ENCODE peak calls at places on chromosome X, in eight cellular contexts. S, Q, T, Z, R, C, F and P are unnamed samples.

GRCh38 chrX:43450355-43450754 is 205.7 kb upstream of the MAOA start:
- DNase-seq in S (no peak), Q (no peak), T (no peak), Z (no peak), R (no peak), C (no peak), F (no peak), P (no peak)

GRCh38 chrX:29090811-29091210 is 503.6 kb downstream of the IL1RAPL1 start:
- DNase-seq in S (no peak), Q (no peak), T (no peak), Z (peak; percentile 28), R (no peak), C (peak; percentile 39), F (no peak), P (peak; percentile 39)

GRCh38 chrX:118570209-118570608 is 74.6 kb downstream of the DOCK11 start:
- DNase-seq in S (no peak), Q (no peak), T (no peak), Z (no peak), R (no peak), C (no peak), F (no peak), P (no peak)

GRCh38 chrX:53438174-53438831 is 4.1 kb upstream of the HSD17B10 start:
- DNase-seq in S (no peak), Q (no peak), T (no peak), Z (no peak), R (no peak), C (no peak), F (no peak), P (no peak)

GRCh38 chrX:122739770-122740169 is 444.3 kb upstream of the GRIA3 start:
- DNase-seq in S (no peak), Q (peak; percentile 3), T (no peak), Z (no peak), R (no peak), C (no peak), F (no peak), P (peak; percentile 1)

GRCh38 chrX:41334866-41335589 is 1.1 kb downstream of the DDX3X start:
- DNase-seq in S (peak; percentile 65), Q (peak; percentile 59), T (no peak), Z (peak; percentile 22), R (peak; percentile 12), C (peak; percentile 73), F (peak; percentile 38), P (peak; percentile 67)

GRCh38 chrX:9260603-9261002 is 204.3 kb upstream of the TBL1X start:
- DNase-seq in S (no peak), Q (no peak), T (no peak), Z (no peak), R (no peak), C (no peak), F (no peak), P (no peak)

GRCh38 chrX:15849555-15849954 is 5.1 kb downstream of the AP1S2 start:
- DNase-seq in S (no peak), Q (no peak), T (no peak), Z (no peak), R (no peak), C (peak; percentile 17), F (no peak), P (peak; percentile 22)

GRCh38 chrX:111071542-111072277 is 24.3 kb upstream of the PAK3 start:
- DNase-seq in S (no peak), Q (no peak), T (no peak), Z (no peak), R (no peak), C (no peak), F (no peak), P (no peak)

GRCh38 chrX:39443240-39443639 is 642.0 kb downstream of the MID1IP1 start:
- DNase-seq in S (no peak), Q (no peak), T (no peak), Z (no peak), R (no peak), C (no peak), F (no peak), P (no peak)

GRCh38 chrX:26914232-26914631 is 548.9 kb downstream of the PPP4R3C start:
- DNase-seq in S (no peak), Q (no peak), T (no peak), Z (no peak), R (no peak), C (no peak), F (no peak), P (no peak)

GRCh38 chrX:10401239-10401638 is 219.1 kb downstream of the MID1 start:
- DNase-seq in S (no peak), Q (no peak), T (no peak), Z (no peak), R (no peak), C (no peak), F (no peak), P (no peak)

GRCh38 chrX:70062076-70062475 is at the start of gene OTUD6A:
- DNase-seq in S (no peak), Q (no peak), T (no peak), Z (no peak), R (no peak), C (no peak), F (no peak), P (no peak)

GRCh38 chrX:38804481-38805293 is 3.4 kb downstream of the MID1IP1 start:
- DNase-seq in S (no peak), Q (peak; percentile 34), T (no peak), Z (peak; percentile 5), R (peak; percentile 18), C (peak; percentile 42), F (no peak), P (peak; percentile 43)

GRCh38 chrX:97310373-97310772 is 426.7 kb downstream of the RPA4 start:
- DNase-seq in S (no peak), Q (no peak), T (no peak), Z (no peak), R (no peak), C (peak; percentile 27), F (no peak), P (peak; percentile 21)

GRCh38 chrX:135543924-135544323 is 23.5 kb downstream of the INTS6L start:
- DNase-seq in S (no peak), Q (peak; percentile 4), T (no peak), Z (no peak), R (no peak), C (no peak), F (peak; percentile 4), P (peak; percentile 24)

GRCh38 chrX:36849407-36849806 is 158.8 kb upstream of the FAM47C start:
- DNase-seq in S (no peak), Q (no peak), T (no peak), Z (no peak), R (no peak), C (no peak), F (no peak), P (no peak)

GRCh38 chrX:132615396-132616131 is 126.7 kb upstream of the MBNL3 start:
- DNase-seq in S (peak; percentile 20), Q (peak; percentile 52), T (no peak), Z (peak; percentile 41), R (peak; percentile 20), C (peak; percentile 58), F (peak; percentile 5), P (peak; percentile 64)

GRCh38 chrX:17597836-17598434 is 139.4 kb upstream of the SCML1 start:
- DNase-seq in S (no peak), Q (no peak), T (no peak), Z (peak; percentile 23), R (no peak), C (peak; percentile 82), F (no peak), P (peak; percentile 78)

GRCh38 chrX:30580641-30581040 is 3.1 kb upstream of the TASL start:
- DNase-seq in S (no peak), Q (no peak), T (no peak), Z (no peak), R (no peak), C (no peak), F (no peak), P (peak; percentile 18)

GRCh38 chrX:67780694-67781109 is 236.9 kb downstream of the AR start:
- DNase-seq in S (no peak), Q (no peak), T (peak; percentile 89), Z (peak; percentile 98), R (no peak), C (peak; percentile 97), F (no peak), P (peak; percentile 92)

GRCh38 chrX:154486052-154486395 is 391 bp downstream of the UBL4A start:
- DNase-seq in S (no peak), Q (no peak), T (no peak), Z (no peak), R (no peak), C (no peak), F (no peak), P (peak; percentile 13)

GRCh38 chrX:37580080-37580479 is 8.6 kb downstream of the LANCL3 start:
- DNase-seq in S (no peak), Q (no peak), T (no peak), Z (no peak), R (no peak), C (no peak), F (no peak), P (no peak)

GRCh38 chrX:37653397-37654085 is 32.0 kb upstream of the XK start:
- DNase-seq in S (no peak), Q (no peak), T (no peak), Z (no peak), R (no peak), C (no peak), F (no peak), P (no peak)

GRCh38 chrX:30196322-30196721 is 19.0 kb upstream of the MAGEB2 start:
- DNase-seq in S (no peak), Q (no peak), T (no peak), Z (peak; percentile 24), R (no peak), C (peak; percentile 6), F (no peak), P (peak; percentile 26)

GRCh38 chrX:41528784-41529183 is 81.6 kb downstream of the NYX start:
- DNase-seq in S (no peak), Q (no peak), T (no peak), Z (no peak), R (no peak), C (no peak), F (no peak), P (no peak)

GRCh38 chrX:15059488-15059887 is 186.3 kb downstream of the MOSPD2 start:
- DNase-seq in S (no peak), Q (no peak), T (no peak), Z (no peak), R (no peak), C (no peak), F (no peak), P (no peak)

GRCh38 chrX:9532349-9532748 is 67.5 kb downstream of the TBL1X start:
- DNase-seq in S (no peak), Q (no peak), T (no peak), Z (no peak), R (no peak), C (peak; percentile 80), F (no peak), P (no peak)

GRCh38 chrX:74593593-74593992 is 20.8 kb downstream of the RLIM start:
- DNase-seq in S (no peak), Q (no peak), T (no peak), Z (no peak), R (no peak), C (peak; percentile 59), F (no peak), P (peak; percentile 20)

GRCh38 chrX:69298466-69299140 is 133.3 kb upstream of the PJA1 start:
- DNase-seq in S (no peak), Q (no peak), T (peak; percentile 6), Z (peak; percentile 30), R (no peak), C (peak; percentile 48), F (no peak), P (peak; percentile 11)

GRCh38 chrX:30620125-30620524 is 33.1 kb upstream of the GK start:
- DNase-seq in S (no peak), Q (no peak), T (no peak), Z (no peak), R (no peak), C (no peak), F (no peak), P (peak; percentile 13)

GRCh38 chrX:54423161-54423888 is 16.9 kb upstream of the TSR2 start:
- DNase-seq in S (no peak), Q (peak; percentile 18), T (no peak), Z (no peak), R (no peak), C (peak; percentile 10), F (peak; percentile 3), P (no peak)

GRCh38 chrX:6708041-6708440 is 173.1 kb upstream of the VCX3A start:
- DNase-seq in S (no peak), Q (no peak), T (no peak), Z (no peak), R (no peak), C (no peak), F (no peak), P (no peak)